ENCODE peak calls at places on chromosomes 5 and 9, in five cellular contexts. I is NCI-H1417 treated with DMSO at 0.1 percent for 48 hours; H is activated effector memory CD4-positive, alpha-beta T cell treated with Interleukin-2 at 50 U/mL for 16 hours; E is CD8-positive, alpha-beta memory T cell; A is EL. M is an unnamed sample.

GRCh38 chr5:149379177-149379761 is at the start of gene IL17B:
- DNase-seq in I (no peak), H (no peak), E (no peak), A (no peak), M (no peak)

GRCh38 chr9:95197692-95198271 is 119.7 kb downstream of the FANCC start:
- DNase-seq in I (no peak), H (no peak), E (no peak), A (peak), M (peak)

GRCh38 chr9:123406691-123407536 is 50.9 kb downstream of the CRB2 start:
- DNase-seq in I (no peak), H (no peak), E (no peak), A (no peak), M (no peak)

GRCh38 chr5:148957591-148958202 is 105.2 kb downstream of the SH3TC2 start:
- DNase-seq in I (no peak), H (peak), E (peak), A (peak), M (no peak)

GRCh38 chr5:170892201-170892600 is 30.4 kb downstream of the RANBP17 start:
- DNase-seq in I (no peak), H (no peak), E (no peak), A (peak), M (no peak)

GRCh38 chr9:129280236-129281231 is 102.5 kb upstream of the IER5L start:
- DNase-seq in I (no peak), H (no peak), E (no peak), A (no peak), M (no peak)

GRCh38 chr5:16574789-16575785 is 41.7 kb downstream of the RETREG1 start:
- DNase-seq in I (no peak), H (no peak), E (no peak), A (peak), M (peak)

GRCh38 chr9:5622019-5622418 is 6.9 kb upstream of the RIC1 start:
- DNase-seq in I (no peak), H (no peak), E (no peak), A (peak), M (no peak)

GRCh38 chr5:126656397-126657007 is 55.8 kb downstream of the PHAX start:
- DNase-seq in I (no peak), H (no peak), E (no peak), A (peak), M (no peak)

GRCh38 chr5:178820001-178820400 is 39.8 kb upstream of the ZNF354B start:
- DNase-seq in I (no peak), H (no peak), E (no peak), A (no peak), M (no peak)

GRCh38 chr9:137217276-137218211 is 4.5 kb downstream of the RNF208 start:
- DNase-seq in I (no peak), H (no peak), E (no peak), A (no peak), M (no peak)

M was measured in epithelial cell of prostate.